ENCODE peak calls at places on chromosomes 16 and 17, in four cellular contexts. One of them, this sample, is unnamed. For H3K9me3, the result is how much of the 10 kb centered on the place peaks cover.

GRCh38 chr17:44317545-44317944 is 7.1 kb downstream of the SLC25A39 start:
- DNase-seq in uterus: no peak
- DNase-seq in gastrocnemius medialis: no peak
- DNase-seq in heart left ventricle: no peak
- DNase-seq in this sample: no peak

GRCh38 chr16:89863741-89864391 is 9.5 kb upstream of the TCF25 start:
- DNase-seq in uterus: no peak
- DNase-seq in gastrocnemius medialis: no peak
- DNase-seq in heart left ventricle: peak
- DNase-seq in this sample: no peak

GRCh38 chr16:88453621-88454314 is 688 bp downstream of the ZFPM1 start:
- DNase-seq in uterus: no peak
- DNase-seq in gastrocnemius medialis: no peak
- DNase-seq in heart left ventricle: no peak
- DNase-seq in this sample: no peak

GRCh38 chr17:49739662-49740271 is 24.2 kb downstream of the FAM117A start:
- DNase-seq in uterus: peak
- DNase-seq in gastrocnemius medialis: peak
- DNase-seq in heart left ventricle: peak
- DNase-seq in this sample: peak

GRCh38 chr16:50367777-50368409 is 895 bp downstream of the BRD7 start:
- DNase-seq in uterus: no peak
- DNase-seq in gastrocnemius medialis: no peak
- DNase-seq in heart left ventricle: no peak
- DNase-seq in this sample: no peak

GRCh38 chr16:77298638-77299360 is 99.6 kb downstream of the SYCE1L start:
- DNase-seq in uterus: peak
- DNase-seq in gastrocnemius medialis: no peak
- DNase-seq in heart left ventricle: no peak
- DNase-seq in this sample: no peak

GRCh38 chr16:9138731-9139501 is 47.5 kb downstream of the HAPSTR1 start:
- DNase-seq in uterus: peak
- DNase-seq in gastrocnemius medialis: peak
- DNase-seq in heart left ventricle: peak
- DNase-seq in this sample: no peak

GRCh38 chr17:41914358-41914766 is 4.4 kb downstream of the ACLY start:
- DNase-seq in uterus: no peak
- DNase-seq in gastrocnemius medialis: no peak
- DNase-seq in heart left ventricle: peak
- DNase-seq in this sample: no peak

GRCh38 chr17:20010099-20010863 is 1.1 kb downstream of the SPECC1 start:
- DNase-seq in uterus: peak
- DNase-seq in gastrocnemius medialis: no peak
- DNase-seq in heart left ventricle: peak
- DNase-seq in this sample: no peak

GRCh38 chr17:40022497-40022896 is 7.3 kb downstream of the CSF3 start:
- DNase-seq in uterus: no peak
- DNase-seq in gastrocnemius medialis: no peak
- DNase-seq in heart left ventricle: no peak
- DNase-seq in this sample: no peak

GRCh38 chr17:17518951-17519350 is 22.8 kb upstream of the RASD1 start:
- DNase-seq in uterus: no peak
- DNase-seq in gastrocnemius medialis: no peak
- DNase-seq in heart left ventricle: peak
- DNase-seq in this sample: no peak

GRCh38 chr17:42233994-42234393 is 39.7 kb upstream of the GHDC start:
- DNase-seq in uterus: no peak
- DNase-seq in gastrocnemius medialis: no peak
- DNase-seq in heart left ventricle: no peak
- DNase-seq in this sample: no peak

GRCh38 chr16:76653390-76654026 is 376.3 kb downstream of the CNTNAP4 start:
- DNase-seq in uterus: no peak
- DNase-seq in gastrocnemius medialis: no peak
- DNase-seq in heart left ventricle: no peak
- DNase-seq in this sample: no peak

GRCh38 chr17:48593840-48594411 is 347 bp upstream of the HOXB5 start:
- DNase-seq in uterus: peak
- DNase-seq in gastrocnemius medialis: peak
- DNase-seq in heart left ventricle: peak
- DNase-seq in this sample: no peak

GRCh38 chr16:50616883-50617629 is 64.1 kb downstream of the SNX20 start:
- DNase-seq in uterus: no peak
- DNase-seq in gastrocnemius medialis: no peak
- DNase-seq in heart left ventricle: no peak
- DNase-seq in this sample: no peak

GRCh38 chr17:63598284-63598683 is 2.4 kb upstream of the TACO1 start:
- DNase-seq in uterus: no peak
- DNase-seq in gastrocnemius medialis: no peak
- DNase-seq in heart left ventricle: no peak
- DNase-seq in this sample: no peak

GRCh38 chr16:88010343-88010970 is 59.2 kb downstream of the BANP start:
- DNase-seq in uterus: no peak
- DNase-seq in gastrocnemius medialis: no peak
- DNase-seq in heart left ventricle: no peak
- DNase-seq in this sample: no peak

GRCh38 chr17:60554377-60554788 is 28.3 kb upstream of the APPBP2 start:
- DNase-seq in uterus: no peak
- DNase-seq in gastrocnemius medialis: no peak
- DNase-seq in heart left ventricle: no peak
- DNase-seq in this sample: no peak

GRCh38 chr17:11880714-11881113 is 116.6 kb downstream of the ZNF18 start:
- DNase-seq in uterus: no peak
- DNase-seq in gastrocnemius medialis: no peak
- DNase-seq in heart left ventricle: no peak
- DNase-seq in this sample: no peak

GRCh38 chr16:89534147-89534788 is 26.1 kb downstream of the SPG7 start:
- DNase-seq in uterus: no peak
- DNase-seq in gastrocnemius medialis: peak
- DNase-seq in heart left ventricle: no peak
- DNase-seq in this sample: no peak

GRCh38 chr16:3131755-3132377 is 3.0 kb upstream of the ZNF213 start:
- DNase-seq in uterus: no peak
- DNase-seq in gastrocnemius medialis: no peak
- DNase-seq in heart left ventricle: peak
- DNase-seq in this sample: no peak

GRCh38 chr17:39306509-39307212 is 80.9 kb upstream of the STAC2 start:
- DNase-seq in uterus: no peak
- DNase-seq in gastrocnemius medialis: no peak
- DNase-seq in heart left ventricle: no peak
- DNase-seq in this sample: no peak

GRCh38 chr17:73196500-73196899 is 3.6 kb downstream of the COG1 start:
- DNase-seq in uterus: no peak
- DNase-seq in gastrocnemius medialis: peak
- DNase-seq in heart left ventricle: no peak
- DNase-seq in this sample: no peak

GRCh38 chr16:964696-965395 is 5.9 kb downstream of the LMF1 start:
- DNase-seq in uterus: no peak
- DNase-seq in gastrocnemius medialis: peak
- DNase-seq in heart left ventricle: no peak
- DNase-seq in this sample: no peak

DNA sequence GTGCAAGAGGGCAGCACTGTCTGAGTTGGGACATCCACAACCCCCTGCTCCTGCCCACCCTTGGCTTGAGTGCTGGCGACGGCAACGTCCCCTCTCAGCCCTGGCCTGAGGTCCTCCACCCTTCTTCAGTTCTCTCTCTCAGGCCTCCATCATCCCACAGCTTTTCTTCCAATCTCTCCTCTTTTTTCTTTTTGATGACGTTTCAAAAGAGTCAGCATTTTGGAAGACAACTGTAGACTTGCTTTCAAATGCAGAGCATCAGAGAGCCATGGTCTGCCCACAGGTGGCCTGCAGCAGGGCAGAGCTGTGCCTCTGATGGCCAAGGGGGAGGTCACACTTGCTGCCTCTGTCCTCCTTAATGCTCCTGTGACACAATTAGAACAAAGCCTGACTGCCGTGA is 775.4 kb downstream of the KCNJ18 start:
- DNase-seq in uterus: no peak
- DNase-seq in gastrocnemius medialis: no peak
- DNase-seq in heart left ventricle: no peak
- DNase-seq in this sample: no peak
- H3K9me3 ChIP-seq in uterus: under half
- H3K9me3 ChIP-seq in gastrocnemius medialis: under half
- H3K9me3 ChIP-seq in heart left ventricle: under half
- H3K9me3 ChIP-seq in this sample: under half

DNA sequence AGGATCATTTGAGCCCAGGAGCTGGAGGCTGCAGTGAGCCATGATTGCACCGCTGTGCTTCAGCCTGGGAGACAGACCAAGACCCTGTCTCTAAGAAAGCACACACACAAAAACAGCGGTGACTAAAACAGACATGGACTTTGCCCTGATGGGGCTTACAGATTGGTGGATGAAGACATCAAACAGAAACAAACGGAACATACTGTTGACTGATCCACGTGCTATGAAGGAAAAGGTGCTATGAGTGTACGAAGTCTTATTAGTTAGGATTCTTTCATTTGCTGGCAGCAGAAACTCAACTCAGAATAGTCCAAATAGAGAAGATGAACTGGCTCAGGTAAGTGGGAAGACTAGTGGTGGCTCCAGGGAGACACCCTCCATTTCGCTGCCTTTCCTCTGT is 309.8 kb upstream of the N4BP1 start:
- DNase-seq in uterus: no peak
- DNase-seq in gastrocnemius medialis: no peak
- DNase-seq in heart left ventricle: no peak
- DNase-seq in this sample: no peak
- H3K9me3 ChIP-seq in uterus: under half
- H3K9me3 ChIP-seq in gastrocnemius medialis: under half
- H3K9me3 ChIP-seq in heart left ventricle: under half
- H3K9me3 ChIP-seq in this sample: under half

GRCh38 chr17:22459953-22460350 is 767.6 kb downstream of the KCNJ18 start:
- DNase-seq in uterus: no peak
- DNase-seq in gastrocnemius medialis: no peak
- DNase-seq in heart left ventricle: no peak
- DNase-seq in this sample: no peak
- H3K9me3 ChIP-seq in uterus: under half
- H3K9me3 ChIP-seq in gastrocnemius medialis: under half
- H3K9me3 ChIP-seq in heart left ventricle: under half
- H3K9me3 ChIP-seq in this sample: under half

DNA sequence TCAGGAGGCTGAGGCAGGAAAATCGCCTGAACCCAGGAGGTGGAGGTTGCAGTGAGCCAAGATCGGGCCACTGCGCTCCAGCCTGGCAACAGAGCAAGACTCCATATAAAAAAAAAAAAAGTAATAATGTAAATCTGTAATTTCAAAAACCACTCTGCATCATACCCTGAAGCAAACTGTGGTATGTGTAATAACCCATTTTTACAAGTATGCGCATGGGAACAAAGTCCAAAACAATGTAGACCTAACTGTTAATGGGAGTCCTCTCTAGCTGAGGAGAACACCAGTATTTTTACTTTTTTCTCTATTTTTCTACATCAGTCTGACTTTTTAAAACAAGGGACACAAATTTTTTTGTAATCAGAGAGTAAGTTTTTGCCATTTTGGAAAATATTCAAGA is 25.9 kb downstream of the CMTM4 start:
- DNase-seq in uterus: no peak
- DNase-seq in gastrocnemius medialis: no peak
- DNase-seq in heart left ventricle: no peak
- DNase-seq in this sample: no peak
- H3K9me3 ChIP-seq in uterus: under half
- H3K9me3 ChIP-seq in gastrocnemius medialis: under half
- H3K9me3 ChIP-seq in heart left ventricle: under half
- H3K9me3 ChIP-seq in this sample: under half

GRCh38 chr16:24683847-24684493 is 45.5 kb upstream of the TNRC6A start:
- DNase-seq in uterus: no peak
- DNase-seq in gastrocnemius medialis: no peak
- DNase-seq in heart left ventricle: no peak
- DNase-seq in this sample: no peak

GRCh38 chr16:24686678-24687077 is 42.8 kb upstream of the TNRC6A start:
- DNase-seq in uterus: no peak
- DNase-seq in gastrocnemius medialis: no peak
- DNase-seq in heart left ventricle: no peak
- DNase-seq in this sample: no peak

GRCh38 chr16:24685539-24686432 is 43.7 kb upstream of the TNRC6A start:
- DNase-seq in uterus: peak
- DNase-seq in gastrocnemius medialis: peak
- DNase-seq in heart left ventricle: peak
- DNase-seq in this sample: no peak

GRCh38 chr16:24689128-24689527 is 40.3 kb upstream of the TNRC6A start:
- DNase-seq in uterus: no peak
- DNase-seq in gastrocnemius medialis: no peak
- DNase-seq in heart left ventricle: no peak
- DNase-seq in this sample: no peak

GRCh38 chr16:24688359-24688758 is 41.1 kb upstream of the TNRC6A start:
- DNase-seq in uterus: no peak
- DNase-seq in gastrocnemius medialis: no peak
- DNase-seq in heart left ventricle: no peak
- DNase-seq in this sample: no peak
- H3K9me3 ChIP-seq in uterus: under half
- H3K9me3 ChIP-seq in gastrocnemius medialis: under half
- H3K9me3 ChIP-seq in heart left ventricle: under half
- H3K9me3 ChIP-seq in this sample: under half

DNA sequence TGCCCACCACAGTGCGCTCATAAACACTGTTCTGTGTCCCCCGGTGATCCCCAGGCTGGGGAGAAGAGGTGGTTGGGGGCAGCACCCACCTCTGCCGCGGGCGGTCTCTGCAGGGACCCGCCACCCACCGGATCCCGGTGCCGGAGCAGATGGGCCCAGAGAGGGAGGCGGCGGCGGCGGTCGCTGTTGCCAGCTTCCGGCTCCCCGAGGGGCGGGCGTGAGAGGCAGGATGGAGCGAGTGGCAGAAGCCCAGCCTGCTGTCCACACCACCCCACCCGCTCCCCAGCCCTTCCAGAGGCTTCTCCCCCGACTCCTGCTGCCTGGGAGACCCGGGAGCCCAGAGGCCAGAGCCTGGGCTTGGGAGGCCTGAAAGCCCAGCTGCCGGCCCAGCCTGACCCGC is 142.6 kb upstream of the CIBAR2 start:
- DNase-seq in uterus: no peak
- DNase-seq in gastrocnemius medialis: no peak
- DNase-seq in heart left ventricle: no peak
- DNase-seq in this sample: no peak
- H3K9me3 ChIP-seq in uterus: under half
- H3K9me3 ChIP-seq in gastrocnemius medialis: under half
- H3K9me3 ChIP-seq in heart left ventricle: under half
- H3K9me3 ChIP-seq in this sample: under half

This sample was measured in esophagus muscularis mucosa.